ENCODE peak calls at places on chromosomes 3 and 15, in four cellular contexts. F, A, B and J are unnamed samples.

GRCh38 chr15:68304611-68305337 is 27.2 kb downstream of the FEM1B start:
- DNase-seq in F (no peak), A (no peak), B (no peak), J (peak; percentile 46)

GRCh38 chr15:52527898-52528464 is 699 bp downstream of the MYO5A start:
- DNase-seq in B (no peak), A (no peak), F (peak; percentile 34), J (no peak)

GRCh38 chr15:76866008-76866407 is 39.1 kb downstream of the SCAPER start:
- DNase-seq in A (no peak), F (no peak), B (no peak), J (no peak)

GRCh38 chr3:175121225-175121624 is 262.1 kb downstream of the NAALADL2 start:
- DNase-seq in A (no peak), F (no peak), B (no peak), J (peak; percentile 54)

GRCh38 chr3:50611464-50612233 is at the start of gene CISH:
- DNase-seq in F (peak; percentile 78), B (peak; percentile 91), A (peak; percentile 97), J (peak; percentile 94)

GRCh38 chr3:123783811-123784210 is 100.3 kb downstream of the MYLK start:
- DNase-seq in F (no peak), B (no peak), A (no peak), J (no peak)

GRCh38 chr3:66053009-66053782 is 14.5 kb upstream of the MAGI1 start:
- DNase-seq in A (no peak), B (no peak), F (no peak), J (no peak)

GRCh38 chr15:101483476-101483875 is 6.0 kb downstream of the PCSK6 start:
- DNase-seq in B (no peak), F (no peak), A (no peak), J (no peak)

GRCh38 chr3:127439621-127440020 is 150.9 kb downstream of the TPRA1 start:
- DNase-seq in B (no peak), A (no peak), F (no peak), J (no peak)

GRCh38 chr3:139202226-139202958 is 141.4 kb upstream of the MRPS22 start:
- DNase-seq in A (peak; percentile 80), F (peak; percentile 35), B (peak; percentile 46), J (peak; percentile 73)

DNA sequence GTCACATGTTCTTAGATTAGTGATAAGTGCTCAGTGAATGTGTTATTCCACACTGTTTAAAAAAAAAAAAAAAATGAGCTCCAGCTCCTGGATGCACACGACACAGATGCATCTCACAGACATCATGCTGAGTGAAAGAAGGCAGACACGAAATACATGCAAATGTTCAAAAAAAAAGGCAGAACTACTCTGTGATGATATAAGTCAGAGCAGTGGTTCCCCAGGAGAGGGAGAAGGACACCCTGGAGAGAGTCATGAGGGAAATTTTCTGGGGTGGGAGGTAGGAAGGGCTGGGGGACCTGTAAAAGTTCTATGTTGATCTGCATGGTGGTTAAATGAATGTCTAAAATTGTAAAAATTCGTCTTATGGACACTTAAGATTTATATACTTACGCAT is 4.3 kb downstream of the CSRNP1 start:
- DNase-seq in A (no peak), B (no peak), F (no peak), J (no peak)
- TF ChIP-seq HMGXB4 in A (no peak), B (no peak), F (no peak), J (no peak)

DNA sequence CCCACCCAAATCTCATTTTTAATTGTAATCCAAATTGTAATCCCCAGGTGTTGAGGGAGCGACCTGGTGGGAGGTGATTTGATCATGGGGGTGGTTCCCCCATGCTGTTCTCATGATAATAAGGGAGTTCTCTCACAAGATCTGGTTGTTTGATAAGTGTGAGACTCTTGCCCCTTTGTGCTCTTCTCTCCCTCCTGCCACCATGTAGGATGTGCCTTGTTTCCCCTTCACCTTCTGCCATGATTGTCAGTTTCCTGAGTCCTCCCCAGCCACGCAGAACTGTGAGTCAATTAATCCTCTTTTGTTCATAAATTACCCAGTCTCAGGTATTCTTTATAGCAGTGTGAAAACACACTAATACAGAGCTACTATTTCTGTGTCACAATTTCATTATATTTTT is 88.7 kb downstream of the NCEH1 start:
- DNase-seq in B (no peak), A (no peak), F (no peak), J (no peak)
- TF ChIP-seq HMGXB4 in B (no peak), A (no peak), F (no peak), J (no peak)

GRCh38 chr15:40593588-40594428 is at the start of gene KNL1:
- DNase-seq in A (peak; percentile 93), B (peak; percentile 92), F (peak; percentile 93), J (peak; percentile 92)

GRCh38 chr15:40595219-40595618 is 1.2 kb downstream of the KNL1 start:
- DNase-seq in A (no peak), B (no peak), F (no peak), J (no peak)

GRCh38 chr15:40593130-40593529 is 919 bp upstream of the KNL1 start:
- DNase-seq in B (no peak), A (no peak), F (no peak), J (no peak)

GRCh38 chr15:40595773-40596172 is 1.7 kb downstream of the KNL1 start:
- DNase-seq in A (no peak), B (no peak), F (no peak), J (no peak)

GRCh38 chr15:40594429-40594836 is 384 bp downstream of the KNL1 start:
- DNase-seq in F (peak; percentile 58), B (peak; percentile 38), A (peak; percentile 83), J (peak; percentile 71)
- TF ChIP-seq HMGXB4 in F (no peak), B (peak; percentile 58), A (no peak), J (peak; percentile 80)

DNA sequence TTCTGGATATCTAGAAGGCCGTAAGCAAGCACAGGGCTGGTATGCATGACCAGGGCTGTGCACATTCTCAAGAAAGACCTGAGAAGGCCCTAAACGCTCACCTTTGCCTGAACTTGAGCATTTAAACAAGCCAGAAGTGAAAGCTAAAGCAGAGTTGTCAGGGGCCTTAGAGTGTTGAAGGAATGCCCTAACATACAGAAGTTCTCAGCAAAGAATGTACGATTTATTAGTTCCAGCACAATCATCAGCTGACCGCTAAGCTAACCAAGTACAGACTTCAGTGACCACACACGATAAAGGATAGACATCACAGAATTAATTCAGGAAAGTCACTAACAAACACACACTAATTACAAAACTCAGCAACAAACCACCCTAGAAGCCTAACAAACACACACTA is 8.7 kb downstream of the HLTF start:
- DNase-seq in F (no peak), A (no peak), B (no peak), J (no peak)
- TF ChIP-seq HMGXB4 in F (no peak), A (no peak), B (no peak), J (no peak)

GRCh38 chr3:56135941-56136340 is 332.3 kb downstream of the ERC2 start:
- DNase-seq in F (no peak), B (no peak), A (no peak), J (no peak)

GRCh38 chr3:56136514-56136913 is 331.8 kb downstream of the ERC2 start:
- DNase-seq in B (no peak), A (no peak), F (no peak), J (no peak)

GRCh38 chr3:56131976-56132590 is 336.2 kb downstream of the ERC2 start:
- DNase-seq in B (peak; percentile 47), F (peak; percentile 76), A (peak; percentile 50), J (no peak)

GRCh38 chr3:56132762-56133161 is 335.5 kb downstream of the ERC2 start:
- DNase-seq in A (no peak), F (no peak), B (no peak), J (no peak)

DNA sequence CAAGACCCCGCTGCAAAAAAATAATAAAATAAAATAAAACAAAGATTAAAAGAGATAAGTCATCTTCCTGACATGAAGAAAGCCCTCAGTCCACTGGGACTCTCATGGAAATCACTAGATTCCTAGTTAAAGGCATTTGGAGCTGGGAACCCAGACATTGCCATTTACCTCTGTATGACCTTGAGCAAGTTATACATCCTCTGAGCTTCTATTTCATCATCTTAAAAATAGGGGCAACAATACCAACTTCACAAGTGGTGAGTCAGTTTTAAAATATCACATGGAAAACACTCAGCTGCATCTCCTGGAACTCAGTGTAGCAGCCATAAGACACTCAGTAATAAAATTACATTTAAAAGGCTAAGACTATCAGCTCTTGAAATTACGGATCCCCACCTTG is 334.8 kb downstream of the ERC2 start:
- DNase-seq in F (peak; percentile 19), B (no peak), A (no peak), J (no peak)
- TF ChIP-seq HMGXB4 in F (no peak), B (no peak), A (no peak), J (no peak)

DNA sequence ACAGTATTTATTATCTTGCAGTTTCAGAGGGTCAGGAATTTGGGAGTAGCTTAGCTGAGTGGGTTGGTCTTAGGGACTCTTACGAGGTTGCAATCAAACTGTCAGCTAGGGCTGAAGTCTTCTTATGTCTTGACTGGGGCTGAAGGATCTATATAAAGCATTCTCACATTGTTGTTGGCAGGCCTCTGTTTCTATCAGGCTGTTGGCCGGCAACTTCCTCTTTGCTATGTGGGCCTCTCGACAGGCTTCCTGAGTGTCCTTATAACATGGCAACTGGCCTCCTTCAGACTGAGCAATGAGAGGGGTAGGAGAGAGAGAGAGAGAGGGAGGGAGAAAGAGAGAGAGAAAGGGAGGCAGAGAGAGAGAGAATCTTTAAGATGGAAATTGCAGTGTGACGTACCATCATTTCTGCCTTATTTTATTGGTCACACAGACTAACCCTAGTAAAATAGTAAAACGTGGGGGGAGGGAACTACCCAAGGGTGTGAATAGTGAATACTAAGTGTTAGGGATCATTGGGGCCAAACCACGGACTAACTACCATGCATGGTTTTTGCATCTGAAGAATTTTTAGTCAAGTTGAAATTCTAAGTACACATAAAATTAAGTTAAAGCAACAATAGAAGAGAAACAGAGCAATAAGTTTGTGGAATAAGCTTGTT is 16.1 kb downstream of the FGF7 start:
- DNase-seq in B (no peak), A (peak; percentile 29), F (no peak), J (no peak)
- TF ChIP-seq HMGXB4 in B (no peak), A (no peak), F (no peak), J (no peak)